ENCODE peak calls at places on chromosomes 2 and 18, in seven cellular contexts. One of them, this sample, is unnamed.
A peak's percentile ranks its signal among the peaks of the same experiment; 100 is the strongest.

GRCh38 chr18:22503803-22504202 is 86.1 kb upstream of the CTAGE1 start:
- DNase-seq in GM04504: peak; percentile 90
- DNase-seq in activated CD4-positive, CD25-positive, alpha-beta regulatory T cell treated with anti-CD3 and anti-CD28 coated beads, Interleukin-2, amount 50 U/mL, for 16 hours: no peak
- DNase-seq in CD14-positive monocyte: no peak
- DNase-seq in endothelial cell: no peak
- DNase-seq in head of caudate nucleus: no peak
- DNase-seq in H54: no peak
- DNase-seq in this sample: no peak

GRCh38 chr18:3595282-3596273 is 145.6 kb downstream of the TGIF1 start:
- DNase-seq in GM04504: peak; percentile 84
- DNase-seq in head of caudate nucleus: no peak
- DNase-seq in endothelial cell: no peak
- DNase-seq in CD14-positive monocyte: peak; percentile 84
- DNase-seq in H54: no peak
- DNase-seq in activated CD4-positive, CD25-positive, alpha-beta regulatory T cell treated with anti-CD3 and anti-CD28 coated beads, Interleukin-2, amount 50 U/mL, for 16 hours: no peak
- DNase-seq in this sample: peak; percentile 15

GRCh38 chr18:53946561-53946960 is 277.9 kb downstream of the MBD2 start:
- DNase-seq in CD14-positive monocyte: no peak
- DNase-seq in activated CD4-positive, CD25-positive, alpha-beta regulatory T cell treated with anti-CD3 and anti-CD28 coated beads, Interleukin-2, amount 50 U/mL, for 16 hours: no peak
- DNase-seq in GM04504: peak; percentile 38
- DNase-seq in head of caudate nucleus: no peak
- DNase-seq in H54: no peak
- DNase-seq in endothelial cell: no peak
- DNase-seq in this sample: no peak

GRCh38 chr2:239548491-239548890 is 147.7 kb upstream of the HDAC4 start:
- DNase-seq in GM04504: no peak
- DNase-seq in H54: no peak
- DNase-seq in endothelial cell: no peak
- DNase-seq in head of caudate nucleus: no peak
- DNase-seq in CD14-positive monocyte: no peak
- DNase-seq in activated CD4-positive, CD25-positive, alpha-beta regulatory T cell treated with anti-CD3 and anti-CD28 coated beads, Interleukin-2, amount 50 U/mL, for 16 hours: peak; percentile 25
- DNase-seq in this sample: peak; percentile 43

GRCh38 chr18:70288851-70289328 is at the start of gene SOCS6:
- DNase-seq in H54: no peak
- DNase-seq in endothelial cell: peak; percentile 70
- DNase-seq in head of caudate nucleus: peak; percentile 57
- DNase-seq in GM04504: peak; percentile 49
- DNase-seq in CD14-positive monocyte: peak; percentile 59
- DNase-seq in activated CD4-positive, CD25-positive, alpha-beta regulatory T cell treated with anti-CD3 and anti-CD28 coated beads, Interleukin-2, amount 50 U/mL, for 16 hours: no peak
- DNase-seq in this sample: no peak

GRCh38 chr18:29248856-29249255 is 1071.9 kb upstream of the CDH2 start:
- DNase-seq in endothelial cell: no peak
- DNase-seq in GM04504: no peak
- DNase-seq in CD14-positive monocyte: no peak
- DNase-seq in activated CD4-positive, CD25-positive, alpha-beta regulatory T cell treated with anti-CD3 and anti-CD28 coated beads, Interleukin-2, amount 50 U/mL, for 16 hours: no peak
- DNase-seq in H54: no peak
- DNase-seq in head of caudate nucleus: no peak
- DNase-seq in this sample: no peak

GRCh38 chr2:160308915-160309314 is 108.8 kb upstream of the ITGB6 start:
- DNase-seq in GM04504: no peak
- DNase-seq in activated CD4-positive, CD25-positive, alpha-beta regulatory T cell treated with anti-CD3 and anti-CD28 coated beads, Interleukin-2, amount 50 U/mL, for 16 hours: no peak
- DNase-seq in head of caudate nucleus: no peak
- DNase-seq in CD14-positive monocyte: no peak
- DNase-seq in H54: peak; percentile 38
- DNase-seq in endothelial cell: no peak
- DNase-seq in this sample: no peak

GRCh38 chr18:63676526-63676925 is 14.8 kb upstream of the SERPINB3 start:
- DNase-seq in endothelial cell: peak; percentile 21
- DNase-seq in CD14-positive monocyte: no peak
- DNase-seq in H54: no peak
- DNase-seq in head of caudate nucleus: no peak
- DNase-seq in GM04504: no peak
- DNase-seq in activated CD4-positive, CD25-positive, alpha-beta regulatory T cell treated with anti-CD3 and anti-CD28 coated beads, Interleukin-2, amount 50 U/mL, for 16 hours: no peak
- DNase-seq in this sample: no peak

GRCh38 chr2:171009386-171009785 is 80.3 kb downstream of the GORASP2 start:
- DNase-seq in CD14-positive monocyte: no peak
- DNase-seq in endothelial cell: no peak
- DNase-seq in H54: no peak
- DNase-seq in activated CD4-positive, CD25-positive, alpha-beta regulatory T cell treated with anti-CD3 and anti-CD28 coated beads, Interleukin-2, amount 50 U/mL, for 16 hours: no peak
- DNase-seq in head of caudate nucleus: no peak
- DNase-seq in GM04504: no peak
- DNase-seq in this sample: no peak

GRCh38 chr2:240149943-240150784 is 9.7 kb upstream of the OTOS start:
- DNase-seq in H54: peak; percentile 73
- DNase-seq in head of caudate nucleus: peak; percentile 53
- DNase-seq in activated CD4-positive, CD25-positive, alpha-beta regulatory T cell treated with anti-CD3 and anti-CD28 coated beads, Interleukin-2, amount 50 U/mL, for 16 hours: no peak
- DNase-seq in GM04504: no peak
- DNase-seq in CD14-positive monocyte: no peak
- DNase-seq in endothelial cell: peak; percentile 69
- DNase-seq in this sample: peak; percentile 23

GRCh38 chr2:42057159-42057901 is 9.5 kb downstream of the PKDCC start:
- DNase-seq in CD14-positive monocyte: peak; percentile 34
- DNase-seq in activated CD4-positive, CD25-positive, alpha-beta regulatory T cell treated with anti-CD3 and anti-CD28 coated beads, Interleukin-2, amount 50 U/mL, for 16 hours: no peak
- DNase-seq in GM04504: no peak
- DNase-seq in endothelial cell: no peak
- DNase-seq in head of caudate nucleus: no peak
- DNase-seq in H54: no peak
- DNase-seq in this sample: no peak

GRCh38 chr2:226227341-226227740 is 572.3 kb downstream of the IRS1 start:
- DNase-seq in endothelial cell: no peak
- DNase-seq in CD14-positive monocyte: no peak
- DNase-seq in GM04504: no peak
- DNase-seq in head of caudate nucleus: no peak
- DNase-seq in activated CD4-positive, CD25-positive, alpha-beta regulatory T cell treated with anti-CD3 and anti-CD28 coated beads, Interleukin-2, amount 50 U/mL, for 16 hours: no peak
- DNase-seq in H54: no peak
- DNase-seq in this sample: no peak

GRCh38 chr2:237440819-237441281 is 26.9 kb upstream of the COL6A3 start:
- DNase-seq in H54: no peak
- DNase-seq in GM04504: no peak
- DNase-seq in CD14-positive monocyte: no peak
- DNase-seq in endothelial cell: no peak
- DNase-seq in activated CD4-positive, CD25-positive, alpha-beta regulatory T cell treated with anti-CD3 and anti-CD28 coated beads, Interleukin-2, amount 50 U/mL, for 16 hours: no peak
- DNase-seq in head of caudate nucleus: no peak
- DNase-seq in this sample: no peak

GRCh38 chr2:195320416-195320973 is 336.5 kb upstream of the SLC39A10 start:
- DNase-seq in endothelial cell: no peak
- DNase-seq in head of caudate nucleus: no peak
- DNase-seq in H54: no peak
- DNase-seq in activated CD4-positive, CD25-positive, alpha-beta regulatory T cell treated with anti-CD3 and anti-CD28 coated beads, Interleukin-2, amount 50 U/mL, for 16 hours: no peak
- DNase-seq in CD14-positive monocyte: no peak
- DNase-seq in GM04504: no peak
- DNase-seq in this sample: no peak

GRCh38 chr2:218091743-218092142 is 22.7 kb downstream of the RUFY4 start:
- DNase-seq in head of caudate nucleus: no peak
- DNase-seq in activated CD4-positive, CD25-positive, alpha-beta regulatory T cell treated with anti-CD3 and anti-CD28 coated beads, Interleukin-2, amount 50 U/mL, for 16 hours: no peak
- DNase-seq in endothelial cell: no peak
- DNase-seq in CD14-positive monocyte: no peak
- DNase-seq in H54: no peak
- DNase-seq in GM04504: no peak
- DNase-seq in this sample: no peak

GRCh38 chr2:140597205-140597604 is 1533.6 kb downstream of the LRP1B start:
- DNase-seq in GM04504: no peak
- DNase-seq in H54: no peak
- DNase-seq in activated CD4-positive, CD25-positive, alpha-beta regulatory T cell treated with anti-CD3 and anti-CD28 coated beads, Interleukin-2, amount 50 U/mL, for 16 hours: no peak
- DNase-seq in endothelial cell: no peak
- DNase-seq in CD14-positive monocyte: no peak
- DNase-seq in head of caudate nucleus: no peak
- DNase-seq in this sample: no peak

GRCh38 chr2:138177693-138178092 is 213.4 kb downstream of the HNMT start:
- DNase-seq in activated CD4-positive, CD25-positive, alpha-beta regulatory T cell treated with anti-CD3 and anti-CD28 coated beads, Interleukin-2, amount 50 U/mL, for 16 hours: no peak
- DNase-seq in H54: no peak
- DNase-seq in head of caudate nucleus: no peak
- DNase-seq in CD14-positive monocyte: no peak
- DNase-seq in GM04504: no peak
- DNase-seq in endothelial cell: no peak
- DNase-seq in this sample: no peak

GRCh38 chr2:189545424-189545823 is 35.2 kb downstream of the SLC40A1 start:
- DNase-seq in H54: no peak
- DNase-seq in CD14-positive monocyte: no peak
- DNase-seq in GM04504: no peak
- DNase-seq in activated CD4-positive, CD25-positive, alpha-beta regulatory T cell treated with anti-CD3 and anti-CD28 coated beads, Interleukin-2, amount 50 U/mL, for 16 hours: no peak
- DNase-seq in head of caudate nucleus: no peak
- DNase-seq in endothelial cell: no peak
- DNase-seq in this sample: no peak

GRCh38 chr2:209791151-209791550 is 19.5 kb downstream of the UNC80 start:
- DNase-seq in head of caudate nucleus: no peak
- DNase-seq in endothelial cell: no peak
- DNase-seq in activated CD4-positive, CD25-positive, alpha-beta regulatory T cell treated with anti-CD3 and anti-CD28 coated beads, Interleukin-2, amount 50 U/mL, for 16 hours: no peak
- DNase-seq in H54: no peak
- DNase-seq in CD14-positive monocyte: no peak
- DNase-seq in GM04504: no peak
- DNase-seq in this sample: no peak

GRCh38 chr2:180227461-180227860 is 220.4 kb upstream of the CWC22 start:
- DNase-seq in endothelial cell: no peak
- DNase-seq in H54: no peak
- DNase-seq in head of caudate nucleus: no peak
- DNase-seq in activated CD4-positive, CD25-positive, alpha-beta regulatory T cell treated with anti-CD3 and anti-CD28 coated beads, Interleukin-2, amount 50 U/mL, for 16 hours: no peak
- DNase-seq in CD14-positive monocyte: no peak
- DNase-seq in GM04504: no peak
- DNase-seq in this sample: no peak

GRCh38 chr2:96955694-96956610 is 30.4 kb downstream of the FAM178B start:
- DNase-seq in GM04504: no peak
- DNase-seq in CD14-positive monocyte: peak; percentile 26
- DNase-seq in H54: no peak
- DNase-seq in head of caudate nucleus: no peak
- DNase-seq in activated CD4-positive, CD25-positive, alpha-beta regulatory T cell treated with anti-CD3 and anti-CD28 coated beads, Interleukin-2, amount 50 U/mL, for 16 hours: no peak
- DNase-seq in endothelial cell: no peak
- DNase-seq in this sample: no peak

GRCh38 chr2:122156101-122156500 is 400.6 kb downstream of the TSN start:
- DNase-seq in GM04504: no peak
- DNase-seq in activated CD4-positive, CD25-positive, alpha-beta regulatory T cell treated with anti-CD3 and anti-CD28 coated beads, Interleukin-2, amount 50 U/mL, for 16 hours: no peak
- DNase-seq in H54: no peak
- DNase-seq in CD14-positive monocyte: no peak
- DNase-seq in endothelial cell: no peak
- DNase-seq in head of caudate nucleus: no peak
- DNase-seq in this sample: no peak

This sample was measured in effector memory CD8-positive, alpha-beta T cell.